ENCODE peak calls at places on chromosomes 16 and 17, in four cellular contexts. One of them, this sample, is unnamed.

GRCh38 chr17:38920374-38921291 is 4.8 kb upstream of the LASP1NB start:
- DNase-seq in K562: no peak
- DNase-seq in HCT116: no peak
- DNase-seq in HepG2: no peak
- DNase-seq in this sample: no peak

GRCh38 chr16:19071811-19072777 is 4.7 kb downstream of the COQ7 start:
- DNase-seq in K562: peak; percentile 47
- DNase-seq in HCT116: peak; percentile 47
- DNase-seq in HepG2: peak; percentile 75
- DNase-seq in this sample: no peak

GRCh38 chr16:69123894-69124293 is 8.5 kb downstream of the CHTF8 start:
- DNase-seq in K562: peak; percentile 42
- DNase-seq in HCT116: no peak
- DNase-seq in HepG2: peak; percentile 85
- DNase-seq in this sample: no peak

GRCh38 chr16:67555795-67556212 is 6.5 kb upstream of the CTCF start:
- DNase-seq in K562: no peak
- DNase-seq in HCT116: peak; percentile 16
- DNase-seq in HepG2: no peak
- DNase-seq in this sample: no peak

GRCh38 chr17:81523139-81524062 is 4.8 kb upstream of the FSCN2 start:
- DNase-seq in K562: peak; percentile 56
- DNase-seq in HCT116: no peak
- DNase-seq in HepG2: peak; percentile 77
- DNase-seq in this sample: no peak

GRCh38 chr16:51239196-51239595 is 88.1 kb upstream of the SALL1 start:
- DNase-seq in K562: no peak
- DNase-seq in HCT116: no peak
- DNase-seq in HepG2: no peak
- DNase-seq in this sample: no peak

GRCh38 chr17:54848368-54848987 is 52.2 kb upstream of the TOM1L1 start:
- DNase-seq in K562: no peak
- DNase-seq in HCT116: no peak
- DNase-seq in HepG2: no peak
- DNase-seq in this sample: no peak

GRCh38 chr16:1791943-1792812 is 1.3 kb downstream of the IGFALS start:
- DNase-seq in K562: no peak
- DNase-seq in HCT116: no peak
- DNase-seq in HepG2: no peak
- DNase-seq in this sample: no peak

GRCh38 chr17:76997981-76998531 is 129.9 kb downstream of the MGAT5B start:
- DNase-seq in K562: no peak
- DNase-seq in HCT116: no peak
- DNase-seq in HepG2: no peak
- DNase-seq in this sample: no peak

GRCh38 chr17:60769327-60769726 is 91.7 kb downstream of the BCAS3 start:
- DNase-seq in K562: no peak
- DNase-seq in HCT116: no peak
- DNase-seq in HepG2: peak; percentile 39
- DNase-seq in this sample: no peak

GRCh38 chr17:40179923-40180659 is 2.8 kb downstream of the RAPGEFL1 start:
- DNase-seq in K562: no peak
- DNase-seq in HCT116: no peak
- DNase-seq in HepG2: no peak
- DNase-seq in this sample: no peak

DNA sequence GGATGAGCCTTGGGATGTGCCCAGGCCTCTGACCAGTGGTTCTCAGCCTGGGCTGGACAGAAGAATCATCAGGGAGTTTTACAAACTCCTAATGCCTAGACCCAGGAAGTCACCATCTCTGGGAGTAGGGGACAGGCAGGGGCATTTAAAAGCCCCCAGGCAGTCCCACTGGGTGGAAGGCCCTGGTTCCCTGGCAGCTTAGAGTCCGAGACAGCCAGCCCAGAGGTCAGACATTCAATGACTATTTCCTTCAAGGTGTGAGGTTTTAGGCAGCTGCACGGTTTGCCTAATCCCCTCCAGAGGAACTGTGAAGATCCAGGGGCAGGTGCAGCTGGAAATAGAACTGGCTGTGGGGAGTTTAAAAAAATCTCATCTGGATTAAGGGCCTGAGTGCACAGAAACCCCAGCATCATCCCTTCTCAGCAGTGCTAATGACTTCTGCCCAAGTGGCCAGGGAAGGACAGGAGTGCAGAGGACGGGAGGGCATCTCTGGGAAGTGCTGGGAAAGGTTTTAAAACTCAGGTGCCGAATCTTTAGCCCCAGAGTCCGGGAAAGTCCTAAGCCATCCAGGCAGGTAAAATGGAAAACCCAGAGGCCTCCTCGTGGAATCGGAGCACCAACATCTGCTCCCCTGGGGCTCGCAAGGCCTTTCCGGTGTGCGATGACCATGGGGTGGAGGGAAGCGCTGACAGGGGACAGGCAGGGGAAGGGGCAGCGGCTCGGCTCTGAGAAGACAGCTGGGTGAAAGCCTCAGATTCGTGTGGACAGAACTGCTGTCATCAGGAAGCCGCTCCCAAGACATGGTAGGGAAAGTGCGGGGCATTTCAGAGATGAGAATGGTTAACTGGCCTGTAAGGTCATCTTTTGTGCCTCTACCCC is 1.5 kb upstream of the LGALS3BP start:
- DNase-seq in K562: no peak
- DNase-seq in HCT116: no peak
- DNase-seq in HepG2: no peak
- DNase-seq in this sample: no peak
- TF ChIP-seq TCF7L2 in K562: no peak
- TF ChIP-seq TCF7L2 in HCT116: no peak
- TF ChIP-seq TCF7L2 in HepG2: no peak
- TF ChIP-seq TCF7L2 in this sample: no peak

GRCh38 chr16:84214451-84215066 is 23.6 kb downstream of the ADAD2 start:
- DNase-seq in K562: no peak
- DNase-seq in HCT116: no peak
- DNase-seq in HepG2: no peak
- DNase-seq in this sample: no peak
- TF ChIP-seq POLR2AphosphoS5 in K562: no peak
- TF ChIP-seq POLR2AphosphoS5 in HCT116: no peak
- TF ChIP-seq POLR2AphosphoS5 in HepG2: no peak
- TF ChIP-seq POLR2AphosphoS5 in this sample: no peak

DNA sequence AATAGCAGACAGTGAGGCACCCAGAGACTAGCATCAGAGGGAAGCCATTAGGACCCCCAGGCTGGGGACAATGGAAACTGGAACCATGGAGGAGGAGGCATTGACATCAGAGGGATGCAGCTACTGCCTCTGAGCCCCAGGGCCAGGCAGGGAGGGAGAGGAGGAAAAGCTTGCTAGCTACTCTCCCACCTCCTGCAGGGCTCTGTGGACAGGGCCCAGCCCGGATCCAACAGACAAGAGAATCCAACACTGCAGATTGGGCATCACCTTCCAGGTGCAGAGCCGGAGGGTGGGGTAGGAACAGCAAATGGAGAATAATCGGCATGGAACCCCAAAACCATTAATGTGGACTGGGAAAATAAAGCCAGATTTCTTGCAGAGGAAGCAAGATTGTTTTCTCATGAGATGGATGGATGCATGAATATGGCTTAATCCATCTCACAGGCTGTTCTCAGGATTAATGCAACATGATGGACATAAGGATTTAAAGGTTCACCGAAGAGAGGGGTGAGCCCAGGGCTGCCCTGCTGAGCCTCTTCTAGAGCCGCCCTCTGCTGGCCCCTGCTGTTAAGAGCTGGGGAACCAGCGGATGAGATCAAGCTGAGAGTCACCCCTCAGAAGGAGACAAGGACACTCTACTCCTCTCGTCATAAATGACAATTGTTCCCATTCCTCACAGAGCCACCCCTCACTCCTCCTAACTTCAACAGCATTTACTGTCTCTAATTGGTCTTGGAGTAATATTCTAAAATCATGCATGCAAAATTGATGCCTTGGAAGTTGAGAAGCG is 48.8 kb downstream of the DNAH3 start:
- DNase-seq in K562: no peak
- DNase-seq in HCT116: peak; percentile 19
- DNase-seq in HepG2: peak; percentile 43
- DNase-seq in this sample: no peak
- TF ChIP-seq SIN3A in K562: no peak
- TF ChIP-seq SIN3A in HCT116: no peak
- TF ChIP-seq SIN3A in HepG2: no peak
- TF ChIP-seq SIN3A in this sample: no peak

GRCh38 chr17:62093188-62094155 is 28.4 kb upstream of the MED13 start:
- DNase-seq in K562: no peak
- DNase-seq in HCT116: peak; percentile 90
- DNase-seq in HepG2: peak; percentile 36
- DNase-seq in this sample: peak; percentile 79
- TF ChIP-seq TCF7L2 in K562: no peak
- TF ChIP-seq TCF7L2 in HCT116: no peak
- TF ChIP-seq TCF7L2 in HepG2: no peak
- TF ChIP-seq TCF7L2 in this sample: no peak

DNA sequence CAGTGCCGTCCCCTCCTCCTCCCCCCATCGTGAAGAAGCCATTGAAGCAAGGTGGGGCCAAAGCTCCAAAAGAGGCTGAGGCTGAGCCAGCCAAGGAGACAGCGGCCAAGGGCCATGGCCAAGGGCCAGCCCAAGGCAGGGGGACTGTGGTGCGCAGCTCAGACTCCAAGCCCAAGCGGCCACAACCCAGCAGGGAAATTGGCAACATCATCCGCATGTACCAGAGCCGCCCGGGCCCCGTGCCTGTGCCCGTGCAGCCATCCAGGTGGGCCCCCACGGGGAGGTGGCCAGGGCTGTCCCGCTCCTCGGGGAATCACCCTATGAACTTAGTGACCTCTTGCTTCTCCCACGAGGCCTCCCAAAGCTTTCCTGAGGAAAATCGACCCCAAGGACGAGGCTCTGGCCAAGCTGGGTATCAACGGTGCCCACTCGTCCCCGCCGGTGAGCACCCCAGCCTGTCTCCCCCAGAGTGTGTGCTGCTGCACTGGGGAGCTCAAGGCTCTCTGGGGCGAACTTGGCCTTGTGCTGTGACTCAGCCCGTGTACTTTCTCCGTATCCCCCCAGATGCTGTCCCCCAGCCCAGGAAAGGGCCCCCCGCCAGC is 16.6 kb upstream of the SMIM5 start:
- DNase-seq in K562: no peak
- DNase-seq in HCT116: no peak
- DNase-seq in HepG2: no peak
- DNase-seq in this sample: no peak
- TF ChIP-seq POLR2AphosphoS5 in K562: no peak
- TF ChIP-seq POLR2AphosphoS5 in HCT116: no peak
- TF ChIP-seq POLR2AphosphoS5 in HepG2: no peak
- TF ChIP-seq POLR2AphosphoS5 in this sample: no peak

GRCh38 chr17:42520540-42520951 is 15.5 kb upstream of the NAGLU start:
- DNase-seq in K562: peak; percentile 57
- DNase-seq in HCT116: no peak
- DNase-seq in HepG2: peak; percentile 55
- DNase-seq in this sample: no peak
- TF ChIP-seq SIN3A in K562: no peak
- TF ChIP-seq SIN3A in HCT116: no peak
- TF ChIP-seq SIN3A in HepG2: no peak
- TF ChIP-seq SIN3A in this sample: no peak

GRCh38 chr17:4233668-4234258 is 30.0 kb downstream of the ANKFY1 start:
- DNase-seq in K562: no peak
- DNase-seq in HCT116: no peak
- DNase-seq in HepG2: no peak
- DNase-seq in this sample: no peak

GRCh38 chr17:4230142-4230541 is 33.6 kb downstream of the ANKFY1 start:
- DNase-seq in K562: no peak
- DNase-seq in HCT116: peak; percentile 31
- DNase-seq in HepG2: no peak
- DNase-seq in this sample: no peak

GRCh38 chr17:4234406-4234805 is 29.4 kb downstream of the ANKFY1 start:
- DNase-seq in K562: no peak
- DNase-seq in HCT116: no peak
- DNase-seq in HepG2: no peak
- DNase-seq in this sample: no peak

GRCh38 chr17:4232168-4232813 is 31.5 kb downstream of the ANKFY1 start:
- DNase-seq in K562: no peak
- DNase-seq in HCT116: no peak
- DNase-seq in HepG2: no peak
- DNase-seq in this sample: no peak

GRCh38 chr17:4229627-4230026 is 34.2 kb downstream of the ANKFY1 start:
- DNase-seq in K562: no peak
- DNase-seq in HCT116: no peak
- DNase-seq in HepG2: no peak
- DNase-seq in this sample: no peak
- TF ChIP-seq TCF7L2 in K562: no peak
- TF ChIP-seq TCF7L2 in HCT116: no peak
- TF ChIP-seq TCF7L2 in HepG2: no peak
- TF ChIP-seq TCF7L2 in this sample: no peak

GRCh38 chr17:43831633-43832032 is 1.3 kb downstream of the MPP3 start:
- DNase-seq in K562: no peak
- DNase-seq in HCT116: no peak
- DNase-seq in HepG2: no peak
- DNase-seq in this sample: no peak

GRCh38 chr17:43834106-43834505 is 1.2 kb upstream of the MPP3 start:
- DNase-seq in K562: no peak
- DNase-seq in HCT116: no peak
- DNase-seq in HepG2: no peak
- DNase-seq in this sample: no peak

GRCh38 chr17:43830510-43831145 is 2.3 kb downstream of the MPP3 start:
- DNase-seq in K562: no peak
- DNase-seq in HCT116: no peak
- DNase-seq in HepG2: no peak
- DNase-seq in this sample: no peak

GRCh38 chr17:43832168-43832975 is 574 bp downstream of the MPP3 start:
- DNase-seq in K562: no peak
- DNase-seq in HCT116: no peak
- DNase-seq in HepG2: peak; percentile 21
- DNase-seq in this sample: no peak

GRCh38 chr17:43832976-43833829 is at the start of gene MPP3:
- DNase-seq in K562: peak; percentile 95
- DNase-seq in HCT116: no peak
- DNase-seq in HepG2: no peak
- DNase-seq in this sample: no peak
- TF ChIP-seq POLR2AphosphoS5 in K562: no peak
- TF ChIP-seq POLR2AphosphoS5 in HCT116: peak; percentile 85
- TF ChIP-seq POLR2AphosphoS5 in HepG2: no peak
- TF ChIP-seq POLR2AphosphoS5 in this sample: no peak

This sample was measured in Panc1.